ENCODE peak calls at places on chromosome 15, in six cellular contexts. R is GM20000, W is neural crest cell, B is fibroblast of pulmonary artery, M is OCI-LY7, L is epithelial cell of esophagus. J is an unnamed sample.

GRCh38 chr15:26771168-26771916 is 1.5 kb downstream of the GABRB3 start:
- DNase-seq in L (peak), W (peak), R (no peak), B (no peak), M (no peak), J (no peak)

GRCh38 chr15:68818088-68818670 is 2.5 kb downstream of the ANP32A start:
- DNase-seq in W (peak), R (peak), L (peak), B (peak), M (peak), J (peak)

GRCh38 chr15:48667701-48668100 is 22.2 kb upstream of the FBN1 start:
- DNase-seq in M (no peak), W (no peak), R (no peak), B (peak), L (no peak), J (no peak)

GRCh38 chr15:69082556-69082955 is 68.1 kb downstream of the NOX5 start:
- DNase-seq in L (no peak), B (no peak), W (no peak), M (no peak), R (no peak), J (no peak)

GRCh38 chr15:87045741-87046140 is 966.1 kb downstream of the AGBL1 start:
- DNase-seq in L (peak), W (no peak), R (no peak), M (no peak), B (no peak), J (no peak)

GRCh38 chr15:74725241-74725774 is at the start of gene CYP1A1:
- DNase-seq in L (peak), R (no peak), M (no peak), W (peak), B (no peak), J (no peak)

GRCh38 chr15:22949074-22949547 is 31.1 kb downstream of the CYFIP1 start:
- DNase-seq in B (peak), L (peak), W (peak), M (no peak), R (peak), J (no peak)

GRCh38 chr15:99409097-99409473 is 156.7 kb upstream of the MEF2A start:
- DNase-seq in R (peak), M (peak), W (no peak), L (peak), B (peak), J (peak)

GRCh38 chr15:32676095-32676643 is 34.7 kb downstream of the SCG5 start:
- DNase-seq in M (no peak), R (no peak), B (no peak), W (no peak), L (peak), J (no peak)

GRCh38 chr15:65344909-65345275 is 32.9 kb downstream of the IGDCC3 start:
- DNase-seq in L (peak), M (no peak), R (no peak), B (no peak), W (no peak), J (no peak)

GRCh38 chr15:71352125-71352524 is 236.9 kb downstream of the THSD4 start:
- DNase-seq in B (no peak), W (no peak), R (no peak), L (no peak), M (no peak), J (no peak)

GRCh38 chr15:81516461-81516860 is 142.4 kb upstream of the TMC3 start:
- DNase-seq in B (peak), R (no peak), M (no peak), L (peak), W (no peak), J (no peak)

GRCh38 chr15:32872606-32873291 is 154.9 kb downstream of the GREM1 start:
- DNase-seq in L (no peak), B (peak), M (no peak), R (no peak), W (no peak), J (no peak)

GRCh38 chr15:84104853-84105252 is 130.7 kb upstream of the GOLGA6L4 start:
- DNase-seq in L (no peak), R (no peak), W (no peak), B (no peak), M (no peak), J (no peak)

GRCh38 chr15:74696808-74697207 is 984 bp upstream of the EDC3 start:
- DNase-seq in M (no peak), R (no peak), W (no peak), L (no peak), B (no peak), J (no peak)

GRCh38 chr15:65132841-65133549 is 613 bp downstream of the PDCD7 start:
- DNase-seq in W (peak), M (peak), R (peak), L (peak), B (peak), J (peak)

GRCh38 chr15:40238481-40238926 is 359 bp upstream of the PAK6 start:
- DNase-seq in R (no peak), W (no peak), M (no peak), B (no peak), L (no peak), J (no peak)

GRCh38 chr15:27358751-27359434 is 387.9 kb downstream of the GABRG3 start:
- DNase-seq in W (peak), L (no peak), R (no peak), M (no peak), B (peak), J (no peak)

GRCh38 chr15:42392309-42393024 is 33.2 kb downstream of the CAPN3 start:
- DNase-seq in R (no peak), L (no peak), M (no peak), W (peak), B (no peak), J (no peak)

GRCh38 chr15:99257107-99257750 is 5.9 kb downstream of the LRRC28 start:
- DNase-seq in M (no peak), W (no peak), L (no peak), R (no peak), B (no peak), J (no peak)

GRCh38 chr15:34335176-34335575 is 2.4 kb downstream of the SLC12A6 start:
- DNase-seq in W (no peak), L (peak), R (no peak), M (no peak), B (peak), J (no peak)

GRCh38 chr15:99504071-99504822 is 61.5 kb upstream of the MEF2A start:
- DNase-seq in M (peak), L (no peak), B (no peak), W (no peak), R (peak), J (peak)

GRCh38 chr15:69628256-69629093 is 175.9 kb downstream of the RPLP1 start:
- DNase-seq in W (no peak), L (no peak), M (no peak), R (no peak), B (no peak), J (no peak)

GRCh38 chr15:49460411-49460941 is 37.4 kb downstream of the FGF7 start:
- DNase-seq in M (no peak), B (no peak), W (no peak), L (no peak), R (no peak), J (no peak)

GRCh38 chr15:98966036-98966787 is 41.4 kb downstream of the PGPEP1L start:
- DNase-seq in W (no peak), M (no peak), R (no peak), L (no peak), B (peak), J (no peak)

GRCh38 chr15:20348900-20349773 is 192.5 kb downstream of the GOLGA6L6 start:
- DNase-seq in R (peak), M (no peak), L (no peak), B (no peak), W (no peak), J (peak)

GRCh38 chr15:97235285-97235985 is 725.1 kb upstream of the ARRDC4 start:
- DNase-seq in B (peak), L (peak), W (peak), R (peak), M (peak), J (no peak)

DNA sequence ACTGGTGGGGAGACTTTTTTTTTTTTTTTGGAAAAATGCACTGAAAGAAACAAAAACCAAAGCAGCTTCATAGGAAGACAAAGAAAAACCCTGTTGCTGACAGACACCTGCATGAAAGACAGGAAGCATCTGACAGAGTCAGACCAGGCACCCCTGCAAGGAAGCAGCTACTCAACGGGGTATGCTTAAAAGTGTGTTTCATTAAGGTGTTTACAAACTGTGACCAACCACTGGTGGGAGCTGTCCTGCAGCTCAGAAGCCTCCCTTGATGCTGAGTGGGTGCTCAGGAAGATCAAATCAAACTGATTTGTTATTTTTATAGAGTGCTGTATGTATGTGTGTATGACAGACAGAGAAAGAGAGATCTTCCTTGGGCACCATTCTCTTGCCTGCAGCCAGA is 34.7 kb upstream of the AGBL1 start:
- DNase-seq in W (no peak), R (no peak), M (peak), B (no peak), L (no peak), J (no peak)
- TF ChIP-seq CTCF in W (no peak), R (no peak), M (peak), B (no peak), L (no peak), J (no peak)

DNA sequence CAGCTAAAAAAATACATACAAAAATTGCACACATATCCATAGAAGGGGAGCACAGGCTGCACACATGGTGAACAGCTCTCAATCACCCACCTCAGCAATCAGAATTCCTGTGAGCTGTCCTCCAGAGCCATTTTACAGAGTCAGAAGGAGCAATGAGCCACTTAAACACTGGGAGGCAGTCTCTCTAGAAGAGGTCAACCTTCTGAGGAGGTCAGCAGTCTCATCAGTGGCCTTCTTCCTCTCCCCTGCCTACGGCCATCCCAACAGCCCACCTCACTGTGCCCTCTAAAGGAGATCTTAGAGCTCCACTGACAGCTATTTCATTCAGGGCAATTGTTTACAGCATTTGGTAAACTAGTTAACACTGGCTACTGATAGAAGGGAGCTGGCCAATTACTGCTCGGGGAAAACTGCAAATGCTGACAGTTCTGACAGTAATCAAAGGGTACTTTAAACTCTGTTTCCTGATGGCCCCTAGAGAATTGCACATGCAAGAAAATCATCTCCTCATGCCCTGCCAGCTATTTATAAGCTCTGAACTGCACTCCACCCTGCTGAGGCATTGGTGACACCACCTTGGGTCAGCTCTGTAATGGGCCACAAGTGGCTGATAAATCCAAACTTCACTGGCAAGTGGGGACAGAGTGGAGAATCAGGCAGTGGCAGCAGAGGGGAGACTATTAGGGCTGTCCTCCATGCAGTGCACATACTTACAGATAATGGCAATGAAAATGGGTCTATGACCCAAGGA is 42.1 kb upstream of the TSPAN3 start:
- DNase-seq in R (no peak), W (no peak), B (no peak), L (no peak), M (no peak), J (no peak)
- TF ChIP-seq CTCF in R (no peak), W (peak), B (no peak), L (no peak), M (no peak), J (no peak)

GRCh38 chr15:56295433-56295832 is 51.8 kb upstream of the RFX7 start:
- DNase-seq in W (no peak), M (no peak), B (no peak), L (peak), R (no peak), J (no peak)
- TF ChIP-seq CTCF in W (no peak), M (peak), B (no peak), L (no peak), R (no peak), J (no peak)

DNA sequence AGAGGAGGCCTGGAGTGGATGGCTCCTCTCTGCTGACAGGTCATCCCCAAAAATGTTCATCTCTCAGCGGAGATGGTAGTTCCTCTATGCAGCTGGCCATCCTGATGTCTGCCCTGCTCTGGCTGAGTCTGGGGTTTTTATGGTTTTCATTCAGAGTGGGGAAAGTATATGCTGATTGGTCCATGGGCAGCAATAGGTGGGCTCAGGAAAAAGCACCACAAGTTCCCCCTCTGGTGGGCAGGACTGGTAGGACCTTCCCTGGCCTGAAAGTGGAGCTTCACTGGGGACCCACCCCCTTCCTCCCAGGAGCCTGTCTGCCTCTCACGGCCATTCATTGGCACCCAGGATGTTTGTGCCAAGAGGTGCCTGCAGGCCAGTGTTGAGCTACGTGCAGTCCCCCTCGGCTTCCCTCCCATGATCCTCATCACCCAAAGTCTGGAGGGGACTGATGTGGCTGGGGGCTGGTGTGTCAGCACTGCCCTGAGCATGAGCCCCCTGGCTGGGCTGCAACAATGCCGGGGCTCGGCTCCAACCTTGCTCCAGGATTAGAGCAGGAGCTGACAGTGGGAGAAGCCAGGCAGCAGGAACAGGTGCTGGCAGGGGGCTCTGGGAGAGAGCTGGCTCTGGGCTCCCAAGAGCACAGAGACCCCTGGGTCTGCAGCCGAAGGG is 13.1 kb upstream of the BLOC1S6 start:
- DNase-seq in W (peak), R (no peak), M (peak), B (peak), L (no peak), J (no peak)
- TF ChIP-seq CTCF in W (peak), R (no peak), M (peak), B (peak), L (no peak), J (no peak)

GRCh38 chr15:60001642-60002527 is 2.2 kb upstream of the FOXB1 start:
- DNase-seq in M (no peak), W (no peak), L (no peak), B (no peak), R (peak), J (no peak)

GRCh38 chr15:59999064-59999377 is 5.1 kb upstream of the FOXB1 start:
- DNase-seq in M (no peak), B (no peak), L (no peak), W (no peak), R (no peak), J (peak)

GRCh38 chr15:59999558-60000112 is 4.5 kb upstream of the FOXB1 start:
- DNase-seq in L (no peak), R (no peak), W (no peak), M (no peak), B (no peak), J (peak)

GRCh38 chr15:60000824-60001641 is 3.1 kb upstream of the FOXB1 start:
- DNase-seq in L (no peak), R (no peak), W (no peak), M (no peak), B (no peak), J (peak)

DNA sequence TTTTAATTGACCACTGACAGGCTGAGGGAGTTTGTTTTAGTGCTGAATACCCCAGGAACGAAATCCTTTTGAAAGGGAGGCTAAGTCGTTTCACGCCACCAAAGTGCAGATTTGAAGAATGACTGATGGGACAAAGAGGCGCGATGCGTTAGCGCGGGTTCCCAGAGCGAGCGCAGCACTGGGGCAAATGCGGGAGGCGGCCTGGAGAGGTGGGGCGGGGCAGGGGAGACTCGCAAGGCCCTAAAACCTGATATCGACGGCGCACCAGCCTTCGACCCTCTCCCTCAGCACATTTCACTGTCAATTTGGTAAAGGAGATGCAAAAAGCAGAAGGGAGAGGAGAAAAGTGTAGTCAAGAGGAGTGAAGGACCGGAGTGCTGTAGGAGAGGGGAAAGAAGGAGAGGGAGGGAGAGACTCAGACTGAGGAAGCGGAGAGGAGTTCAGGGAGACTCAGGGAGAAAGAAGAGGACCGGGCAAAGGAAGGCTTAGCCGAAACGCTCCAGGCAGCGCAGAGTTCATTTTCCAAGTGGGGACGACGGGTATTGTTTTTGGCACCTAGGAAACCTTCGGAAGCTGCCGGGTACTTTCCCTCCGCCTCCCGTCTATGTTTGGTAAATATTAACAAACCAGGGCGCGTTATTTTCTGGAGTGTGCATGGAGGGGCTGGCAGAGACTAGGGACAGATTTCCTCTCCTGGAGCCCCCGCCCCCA is 3.8 kb upstream of the FOXB1 start:
- DNase-seq in L (no peak), R (peak), W (no peak), M (no peak), B (no peak), J (peak)
- TF ChIP-seq CTCF in L (no peak), R (no peak), W (no peak), M (no peak), B (no peak), J (no peak)

GRCh38 chr15:46277451-46277850 is 642.6 kb downstream of the SQOR start:
- DNase-seq in L (no peak), R (no peak), M (no peak), W (no peak), B (no peak), J (no peak)

GRCh38 chr15:46275701-46276100 is 640.9 kb downstream of the SQOR start:
- DNase-seq in M (no peak), L (no peak), B (no peak), W (no peak), R (no peak), J (no peak)

GRCh38 chr15:46277994-46278885 is 643.4 kb downstream of the SQOR start:
- DNase-seq in R (no peak), M (no peak), B (no peak), L (no peak), W (no peak), J (no peak)

GRCh38 chr15:46280753-46281521 is 646.1 kb downstream of the SQOR start:
- DNase-seq in L (peak), M (peak), B (peak), W (no peak), R (no peak), J (no peak)
- TF ChIP-seq CTCF in L (no peak), M (peak), B (peak), W (peak), R (no peak), J (no peak)